ENCODE peak calls at places on chromosomes 11 and 22, in four cellular contexts. One of them, this sample, is unnamed.

GRCh38 chr11:125953401-125953935 is 7.6 kb downstream of the VSIG10L2 start:
- DNase-seq in pancreas: no peak
- DNase-seq in effector memory CD4-positive, alpha-beta T cell: no peak
- DNase-seq in aorta: no peak
- DNase-seq in this sample: no peak

GRCh38 chr11:82776377-82776776 is 42.7 kb upstream of the FAM181B start:
- DNase-seq in pancreas: no peak
- DNase-seq in effector memory CD4-positive, alpha-beta T cell: no peak
- DNase-seq in aorta: no peak
- DNase-seq in this sample: no peak

GRCh38 chr11:35525501-35526175 is at the start of gene PAMR1:
- DNase-seq in pancreas: peak; percentile 23
- DNase-seq in effector memory CD4-positive, alpha-beta T cell: no peak
- DNase-seq in aorta: peak; percentile 61
- DNase-seq in this sample: peak; percentile 85

GRCh38 chr11:765025-765801 is 12.1 kb downstream of the GATD1 start:
- DNase-seq in pancreas: peak; percentile 67
- DNase-seq in effector memory CD4-positive, alpha-beta T cell: peak; percentile 29
- DNase-seq in aorta: no peak
- DNase-seq in this sample: peak; percentile 84

GRCh38 chr11:98874050-98874449 is 146.7 kb upstream of the CNTN5 start:
- DNase-seq in pancreas: no peak
- DNase-seq in effector memory CD4-positive, alpha-beta T cell: no peak
- DNase-seq in aorta: no peak
- DNase-seq in this sample: no peak

GRCh38 chr11:119479685-119480275 is 56.8 kb upstream of the THY1 start:
- DNase-seq in pancreas: no peak
- DNase-seq in effector memory CD4-positive, alpha-beta T cell: no peak
- DNase-seq in aorta: no peak
- DNase-seq in this sample: peak; percentile 4

GRCh38 chr11:31818874-31819331 is 7.8 kb upstream of the PAX6 start:
- DNase-seq in pancreas: no peak
- DNase-seq in effector memory CD4-positive, alpha-beta T cell: no peak
- DNase-seq in aorta: no peak
- DNase-seq in this sample: peak; percentile 61

GRCh38 chr22:32985899-32986772 is 72.0 kb downstream of the SYN3 start:
- DNase-seq in pancreas: peak; percentile 70
- DNase-seq in effector memory CD4-positive, alpha-beta T cell: no peak
- DNase-seq in aorta: peak; percentile 69
- DNase-seq in this sample: no peak

GRCh38 chr11:35390737-35391682 is 28.3 kb downstream of the SLC1A2 start:
- DNase-seq in pancreas: peak; percentile 53
- DNase-seq in effector memory CD4-positive, alpha-beta T cell: no peak
- DNase-seq in aorta: no peak
- DNase-seq in this sample: no peak

GRCh38 chr11:6387811-6388599 is 2.3 kb upstream of the SMPD1 start:
- DNase-seq in pancreas: no peak
- DNase-seq in effector memory CD4-positive, alpha-beta T cell: no peak
- DNase-seq in aorta: no peak
- DNase-seq in this sample: no peak

GRCh38 chr11:118435233-118435892 is 929 bp upstream of the KMT2A start:
- DNase-seq in pancreas: peak; percentile 55
- DNase-seq in effector memory CD4-positive, alpha-beta T cell: peak; percentile 58
- DNase-seq in aorta: peak; percentile 58
- DNase-seq in this sample: peak; percentile 83

GRCh38 chr11:75855191-75855590 is 40.2 kb downstream of the UVRAG start:
- DNase-seq in pancreas: no peak
- DNase-seq in effector memory CD4-positive, alpha-beta T cell: no peak
- DNase-seq in aorta: no peak
- DNase-seq in this sample: no peak

GRCh38 chr22:25069758-25070461 is 117.4 kb downstream of the KIAA1671 start:
- DNase-seq in pancreas: no peak
- DNase-seq in effector memory CD4-positive, alpha-beta T cell: no peak
- DNase-seq in aorta: peak; percentile 78
- DNase-seq in this sample: no peak

GRCh38 chr11:114343493-114343892 is 47.3 kb downstream of the NNMT start:
- DNase-seq in pancreas: no peak
- DNase-seq in effector memory CD4-positive, alpha-beta T cell: no peak
- DNase-seq in aorta: no peak
- DNase-seq in this sample: no peak

GRCh38 chr11:132024587-132025295 is 654.3 kb downstream of the NTM start:
- DNase-seq in pancreas: no peak
- DNase-seq in effector memory CD4-positive, alpha-beta T cell: no peak
- DNase-seq in aorta: no peak
- DNase-seq in this sample: no peak
- H3K4me3 ChIP-seq in pancreas: no peak overlapping the region
- H3K4me3 ChIP-seq in effector memory CD4-positive, alpha-beta T cell: no peak overlapping the region
- H3K4me3 ChIP-seq in aorta: no peak overlapping the region
- H3K4me3 ChIP-seq in this sample: no peak overlapping the region

GRCh38 chr11:67238894-67239794 is 27.1 kb upstream of the GRK2 start:
- DNase-seq in pancreas: no peak
- DNase-seq in effector memory CD4-positive, alpha-beta T cell: no peak
- DNase-seq in aorta: no peak
- DNase-seq in this sample: no peak
- H3K4me3 ChIP-seq in pancreas: peak overlapping the region; percentile 57
- H3K4me3 ChIP-seq in effector memory CD4-positive, alpha-beta T cell: no peak overlapping the region
- H3K4me3 ChIP-seq in aorta: no peak overlapping the region
- H3K4me3 ChIP-seq in this sample: peak overlapping the region; percentile 89

DNA sequence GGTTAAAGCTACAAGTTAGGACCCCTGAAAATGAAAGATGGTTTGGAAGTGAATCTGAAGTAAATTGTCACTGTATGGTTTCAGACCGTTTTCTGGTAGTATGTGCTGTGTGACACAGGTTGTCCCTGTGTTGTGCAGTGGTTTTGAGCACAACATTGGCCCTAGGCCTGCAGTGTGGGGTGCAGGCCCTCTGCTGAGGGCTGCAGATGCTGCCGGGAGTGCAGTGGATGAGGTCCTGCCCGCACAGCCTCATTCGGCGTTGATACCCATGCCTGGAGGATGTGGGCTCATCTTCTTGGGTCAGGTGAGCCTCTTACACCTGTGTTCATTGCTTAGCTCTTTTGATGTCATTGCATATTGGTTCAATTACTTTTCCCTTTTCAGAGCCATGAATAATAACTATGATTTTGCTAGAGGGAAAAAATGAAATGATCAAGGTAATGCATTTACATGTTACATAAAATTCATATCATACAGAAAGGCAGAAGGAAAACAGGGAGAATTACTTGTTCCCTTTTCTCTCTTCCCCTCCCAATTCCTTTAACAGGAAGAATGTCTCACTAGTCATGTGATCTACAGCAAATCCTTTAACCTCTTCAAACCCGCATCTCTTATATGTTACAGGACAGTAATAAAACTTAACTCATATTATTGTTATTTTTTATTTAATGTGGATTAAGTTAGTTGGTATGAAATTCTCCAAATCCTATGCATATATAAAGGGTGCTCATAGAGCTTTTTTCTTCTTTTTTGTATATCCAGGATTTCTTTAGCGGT is 48.7 kb downstream of the PTPRJ start:
- DNase-seq in pancreas: no peak
- DNase-seq in effector memory CD4-positive, alpha-beta T cell: no peak
- DNase-seq in aorta: no peak
- DNase-seq in this sample: no peak
- H3K4me3 ChIP-seq in pancreas: no peak overlapping the region
- H3K4me3 ChIP-seq in effector memory CD4-positive, alpha-beta T cell: no peak overlapping the region
- H3K4me3 ChIP-seq in aorta: no peak overlapping the region
- H3K4me3 ChIP-seq in this sample: no peak overlapping the region

DNA sequence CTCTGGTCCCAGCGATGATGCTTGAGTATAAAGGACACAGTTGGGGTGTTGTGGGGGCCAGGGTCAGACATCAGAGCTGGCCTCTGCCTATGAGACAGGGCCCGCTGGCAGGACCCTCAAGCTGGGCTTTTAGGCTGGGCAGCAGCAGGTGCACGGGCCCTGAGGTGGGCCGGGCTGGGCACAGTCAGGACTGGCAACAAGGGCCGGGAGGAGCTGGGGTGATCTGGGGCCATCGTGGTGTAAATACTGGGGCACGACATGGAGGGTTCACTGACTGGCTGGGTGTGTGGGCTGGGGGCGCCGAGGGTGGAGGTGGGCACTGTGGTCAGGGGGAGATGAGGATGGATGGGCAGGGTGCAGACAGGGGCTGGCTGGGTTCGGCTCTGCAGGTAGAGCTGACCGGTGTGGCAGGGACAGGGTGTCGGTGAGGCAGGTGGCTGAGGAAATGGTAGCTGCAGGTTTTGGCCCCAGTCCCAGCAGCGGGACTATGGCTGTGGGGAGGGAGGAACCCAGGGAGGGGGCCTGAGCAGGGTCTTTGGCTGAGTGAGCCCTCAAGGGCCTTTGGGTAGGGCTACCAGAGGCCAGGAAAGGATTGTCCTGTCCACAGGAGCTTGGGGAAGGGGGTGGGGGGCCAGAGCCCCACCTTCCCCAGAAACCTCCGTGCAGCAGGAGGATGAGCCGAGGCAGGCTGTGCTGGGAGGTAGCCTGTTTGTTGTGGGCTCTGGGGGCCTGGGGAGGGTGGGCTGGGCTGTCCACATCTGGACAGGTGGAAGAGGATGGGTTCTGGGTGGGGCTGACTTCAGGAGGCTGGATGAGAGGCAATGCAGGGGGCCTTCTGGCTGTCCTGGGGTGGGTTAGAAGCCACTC is 81.4 kb downstream of the KCNQ1 start:
- DNase-seq in pancreas: peak; percentile 10
- DNase-seq in effector memory CD4-positive, alpha-beta T cell: no peak
- DNase-seq in aorta: peak; percentile 35
- DNase-seq in this sample: peak; percentile 65
- H3K4me3 ChIP-seq in pancreas: no peak overlapping the region
- H3K4me3 ChIP-seq in effector memory CD4-positive, alpha-beta T cell: no peak overlapping the region
- H3K4me3 ChIP-seq in aorta: no peak overlapping the region
- H3K4me3 ChIP-seq in this sample: no peak overlapping the region

GRCh38 chr11:121393855-121394254 is 58.3 kb upstream of the SORL1 start:
- DNase-seq in pancreas: no peak
- DNase-seq in effector memory CD4-positive, alpha-beta T cell: no peak
- DNase-seq in aorta: no peak
- DNase-seq in this sample: no peak

GRCh38 chr11:121385693-121386092 is 66.4 kb upstream of the SORL1 start:
- DNase-seq in pancreas: no peak
- DNase-seq in effector memory CD4-positive, alpha-beta T cell: no peak
- DNase-seq in aorta: no peak
- DNase-seq in this sample: no peak

GRCh38 chr11:121394785-121395184 is 57.3 kb upstream of the SORL1 start:
- DNase-seq in pancreas: no peak
- DNase-seq in effector memory CD4-positive, alpha-beta T cell: no peak
- DNase-seq in aorta: no peak
- DNase-seq in this sample: no peak

GRCh38 chr11:121391914-121392313 is 60.2 kb upstream of the SORL1 start:
- DNase-seq in pancreas: no peak
- DNase-seq in effector memory CD4-positive, alpha-beta T cell: no peak
- DNase-seq in aorta: no peak
- DNase-seq in this sample: peak; percentile 53

DNA sequence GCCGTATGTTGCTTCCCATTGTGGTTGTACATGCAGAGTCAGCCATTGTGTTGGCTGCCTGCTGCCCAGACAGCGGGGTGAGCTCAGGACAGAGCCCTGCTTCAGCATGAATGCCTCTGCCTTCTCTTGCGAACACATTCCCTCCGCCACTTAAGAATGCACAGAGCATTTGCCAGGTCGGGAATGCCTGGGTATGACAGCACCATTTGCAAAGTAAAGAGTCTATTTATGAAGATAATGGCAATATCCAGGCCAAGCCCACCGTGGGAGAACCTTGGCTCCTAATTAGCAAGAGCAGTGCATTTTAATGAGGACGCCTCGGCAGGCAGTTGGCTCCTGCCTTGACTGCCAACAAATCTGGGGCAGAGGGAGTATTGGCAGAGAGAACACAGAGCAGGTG is 62.5 kb upstream of the SORL1 start:
- DNase-seq in pancreas: no peak
- DNase-seq in effector memory CD4-positive, alpha-beta T cell: no peak
- DNase-seq in aorta: no peak
- DNase-seq in this sample: peak; percentile 70
- H3K4me3 ChIP-seq in pancreas: no peak overlapping the region
- H3K4me3 ChIP-seq in effector memory CD4-positive, alpha-beta T cell: no peak overlapping the region
- H3K4me3 ChIP-seq in aorta: no peak overlapping the region
- H3K4me3 ChIP-seq in this sample: no peak overlapping the region